ENCODE peak calls at places on chromosomes 3 and 15, in eight cellular contexts. A is uterus; O is adipocyte; K is GM23338; B is CD4-positive, CD25-positive, alpha-beta regulatory T cell; Q is Panc1; T is NT2/D1; P is cardiac muscle cell. J is an unnamed sample. For H3K36me3, the result is how much of the 10 kb centered on the place peaks cover.

GRCh38 chr15:51721199-51721960 is 16.1 kb downstream of the LYSMD2 start:
- DNase-seq in O (no peak), K (no peak), A (no peak), B (no peak), T (no peak), P (no peak), Q (no peak), J (no peak)

GRCh38 chr3:150055332-150055731 is 84.6 kb upstream of the PFN2 start:
- DNase-seq in P (no peak), B (no peak), K (no peak), T (no peak), O (no peak), A (no peak), Q (no peak), J (no peak)

GRCh38 chr15:37981781-37982180 is 47.3 kb downstream of the TMCO5A start:
- DNase-seq in Q (no peak), O (peak), P (peak), B (no peak), T (no peak), K (peak), A (no peak), J (no peak)

GRCh38 chr3:186511245-186511644 is 32.9 kb downstream of the CRYGS start:
- DNase-seq in T (no peak), O (no peak), A (no peak), Q (no peak), K (no peak), P (no peak), B (no peak), J (no peak)

GRCh38 chr3:31234143-31234542 is 298.6 kb upstream of the STT3B start:
- DNase-seq in K (no peak), Q (no peak), B (no peak), P (no peak), O (no peak), A (no peak), T (no peak), J (no peak)

GRCh38 chr15:65856821-65857455 is 12.4 kb upstream of the RAB11A start:
- DNase-seq in O (peak), P (peak), K (peak), Q (no peak), T (peak), A (peak), B (peak), J (no peak)

GRCh38 chr3:101567528-101568317 is 6.1 kb downstream of the TRMT10C start:
- DNase-seq in P (no peak), A (no peak), O (peak), T (no peak), Q (no peak), K (no peak), B (no peak), J (no peak)

GRCh38 chr3:49173116-49173791 is 1.9 kb downstream of the KLHDC8B start:
- DNase-seq in T (peak), Q (no peak), K (peak), P (peak), O (no peak), A (peak), B (no peak), J (no peak)

GRCh38 chr3:126672741-126673140 is 17.8 kb upstream of the TXNRD3 start:
- DNase-seq in K (no peak), P (no peak), A (no peak), O (no peak), T (no peak), Q (no peak), B (no peak), J (no peak)

GRCh38 chr15:70094690-70095311 is 2.9 kb downstream of the TLE3 start:
- DNase-seq in O (peak), T (no peak), A (no peak), P (peak), K (no peak), B (no peak), Q (no peak), J (no peak)

GRCh38 chr15:96330064-96330449 is 443 bp upstream of the NR2F2 start:
- DNase-seq in T (no peak), K (peak), A (peak), O (peak), P (no peak), B (no peak), Q (no peak), J (no peak)

GRCh38 chr15:31031471-31032064 is 40.1 kb upstream of the MTMR10 start:
- DNase-seq in Q (no peak), P (no peak), A (no peak), B (no peak), K (no peak), O (peak), T (no peak), J (no peak)

GRCh38 chr15:33068531-33068990 is 126.0 kb downstream of the FMN1 start:
- DNase-seq in K (peak), A (no peak), O (peak), P (no peak), T (no peak), Q (no peak), B (no peak), J (no peak)

GRCh38 chr3:47228088-47228487 is 54.5 kb downstream of the KIF9 start:
- DNase-seq in P (no peak), T (no peak), K (no peak), Q (no peak), A (no peak), O (no peak), B (no peak), J (no peak)

GRCh38 chr3:126274735-126275734 is 82.2 kb downstream of the KLF15 start:
- DNase-seq in P (no peak), A (no peak), O (no peak), Q (no peak), K (no peak), B (no peak), T (no peak), J (no peak)

GRCh38 chr3:84836961-84837360 is 121.8 kb upstream of the CADM2 start:
- DNase-seq in P (peak), O (no peak), K (peak), B (no peak), Q (no peak), T (peak), A (no peak), J (peak)

GRCh38 chr15:70227122-70227521 is 129.4 kb upstream of the TLE3 start:
- DNase-seq in B (no peak), T (no peak), Q (no peak), K (no peak), A (no peak), P (no peak), O (no peak), J (no peak)

GRCh38 chr3:103085465-103085864 is 650.6 kb downstream of the ZPLD1 start:
- DNase-seq in Q (no peak), B (no peak), A (no peak), T (no peak), P (peak), K (peak), O (peak), J (no peak)

GRCh38 chr3:149547954-149548728 is 73.6 kb downstream of the TM4SF4 start:
- DNase-seq in A (peak), O (peak), P (no peak), T (no peak), K (peak), B (no peak), Q (peak), J (no peak)

GRCh38 chr15:23594252-23594770 is 28.8 kb downstream of the MKRN3 start:
- DNase-seq in P (no peak), K (no peak), A (no peak), B (no peak), O (no peak), Q (no peak), T (no peak), J (no peak)

GRCh38 chr15:66294932-66295235 is 1.5 kb downstream of the DIS3L start:
- DNase-seq in P (no peak), Q (no peak), O (peak), A (no peak), T (no peak), K (no peak), B (no peak), J (no peak)

GRCh38 chr15:85872125-85872524 is 77.4 kb upstream of the KLHL25 start:
- DNase-seq in P (no peak), T (no peak), Q (no peak), O (no peak), B (no peak), K (no peak), A (no peak), J (no peak)

GRCh38 chr3:46395210-46395661 is 11.6 kb downstream of the CCR5AS start:
- DNase-seq in A (no peak), O (no peak), Q (no peak), T (no peak), K (peak), P (no peak), B (no peak), J (no peak)

GRCh38 chr15:66256692-66257091 is 3.1 kb upstream of the MEGF11 start:
- DNase-seq in T (no peak), B (no peak), Q (no peak), P (no peak), A (no peak), K (no peak), O (no peak), J (no peak)

GRCh38 chr3:48400824-48401433 is 28.9 kb downstream of the FBXW12 start:
- DNase-seq in T (peak), O (peak), A (peak), K (peak), Q (peak), B (peak), P (peak), J (peak)

GRCh38 chr3:71095511-71096305 is 487.8 kb downstream of the FOXP1 start:
- DNase-seq in P (no peak), B (no peak), K (no peak), O (no peak), Q (no peak), A (no peak), T (no peak), J (no peak)

GRCh38 chr3:72462611-72463011 is 385.6 kb downstream of the SHQ1 start:
- DNase-seq in T (no peak), K (no peak), P (no peak), O (no peak), B (no peak), Q (no peak), A (no peak), J (no peak)

GRCh38 chr3:177169936-177170722 is 27.2 kb downstream of the TBL1XR1 start:
- DNase-seq in A (no peak), T (no peak), B (no peak), Q (no peak), O (no peak), P (no peak), K (peak), J (no peak)

GRCh38 chr3:43996379-43997301 is 245.0 kb upstream of the TOPAZ1 start:
- DNase-seq in A (no peak), T (peak), Q (no peak), O (peak), B (no peak), P (peak), K (peak), J (no peak)

GRCh38 chr3:197854596-197855343 is 63.7 kb downstream of the LRCH3 start:
- DNase-seq in P (no peak), A (no peak), T (peak), B (no peak), Q (peak), O (peak), K (peak), J (peak)

DNA sequence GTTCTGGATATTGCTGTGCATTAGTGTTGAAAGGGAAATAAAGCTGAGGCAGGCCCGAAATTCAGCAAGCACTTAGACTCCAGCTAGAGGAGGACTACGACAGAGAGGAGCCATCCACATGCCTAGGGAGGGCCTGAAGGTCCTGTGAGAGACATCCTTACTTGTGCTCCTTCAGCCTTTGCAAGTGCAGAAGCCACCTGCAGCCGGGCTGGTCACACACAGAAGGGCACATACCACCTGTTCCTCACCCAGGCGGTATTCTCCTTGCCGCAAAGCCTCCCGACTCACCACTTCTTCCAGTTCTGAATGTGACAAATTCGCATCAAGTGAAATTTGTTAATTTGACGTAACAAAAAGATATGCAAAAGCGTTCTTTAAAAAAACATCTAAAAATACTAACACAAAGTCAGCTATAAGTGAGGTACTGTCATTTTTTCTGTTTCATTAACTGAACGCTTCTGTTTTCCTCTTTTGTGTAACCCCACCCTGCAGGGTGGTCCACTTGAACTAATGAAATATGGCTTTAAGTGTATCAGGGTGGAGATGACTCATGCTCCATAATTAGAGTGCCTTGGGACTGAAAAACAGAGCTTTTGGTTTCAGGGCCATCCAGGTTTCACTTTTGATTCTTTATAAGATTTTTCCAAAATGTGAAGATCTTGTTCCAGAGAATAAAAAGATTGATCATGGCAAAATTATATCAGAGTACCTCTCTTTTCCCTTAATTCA is 467.9 kb upstream of the ATP11B start:
- DNase-seq in A (no peak), T (no peak), O (no peak), Q (no peak), B (no peak), P (no peak), K (no peak), J (no peak)
- H3K36me3 ChIP-seq in A (under half), T (under half), O (under half), Q (under half), B (under half), P (under half), K (under half), J (under half)

GRCh38 chr15:93985925-93986324 is 245.4 kb upstream of the MCTP2 start:
- DNase-seq in O (no peak), A (no peak), T (no peak), B (no peak), Q (no peak), K (no peak), P (no peak), J (no peak)
- H3K36me3 ChIP-seq in O (under half), A (under half), T (under half), B (under half), Q (under half), K (under half), P (under half), J (under half)

GRCh38 chr15:78550194-78550593 is 9.9 kb downstream of the PSMA4 start:
- DNase-seq in A (no peak), K (no peak), P (no peak), T (no peak), Q (no peak), B (no peak), O (no peak), J (no peak)
- H3K36me3 ChIP-seq in A (under half), K (under half), P (half or more), T (half or more), Q (under half), B (half or more), O (half or more), J (under half)

DNA sequence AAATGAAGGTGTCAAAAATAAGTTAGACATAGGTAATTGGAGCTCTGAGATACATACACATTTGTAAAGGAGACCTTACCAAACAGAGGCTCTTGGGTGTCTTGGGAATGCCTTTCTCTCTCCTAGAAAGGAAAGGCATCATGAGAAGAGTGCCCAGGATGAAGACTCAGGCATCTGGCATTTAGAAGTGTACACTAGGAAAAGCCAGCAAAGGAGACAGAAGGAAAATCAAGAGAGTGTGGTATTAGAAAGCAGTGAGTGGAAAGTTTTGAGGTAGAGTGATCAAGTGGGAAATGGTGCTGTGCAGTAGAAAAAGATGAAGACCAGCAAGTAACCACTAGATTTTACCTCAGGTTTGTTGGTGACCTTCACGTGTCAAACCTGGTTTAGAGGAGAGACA is 16.1 kb downstream of the UBE2E1 start:
- DNase-seq in O (no peak), T (no peak), B (no peak), P (no peak), A (no peak), K (no peak), Q (no peak), J (no peak)
- H3K36me3 ChIP-seq in O (under half), T (under half), B (under half), P (under half), A (under half), K (under half), Q (under half), J (under half)

GRCh38 chr15:63063164-63063756 is 20.7 kb downstream of the TPM1 start:
- DNase-seq in O (no peak), A (no peak), B (no peak), T (no peak), P (no peak), Q (no peak), K (no peak), J (no peak)
- H3K36me3 ChIP-seq in O (half or more), A (under half), B (under half), T (half or more), P (half or more), Q (under half), K (half or more), J (half or more)

J was measured in iPS DF 6.9.